ENCODE peak calls at places on chromosomes 6 and 20, in four cellular contexts. M is mucosa of descending colon, I is upper lobe of left lung, C is cardiac muscle cell. Y is an unnamed sample.

GRCh38 chr20:32607324-32607723 is 22.2 kb upstream of the NOL4L start:
- DNase-seq in M (no peak), I (no peak), C (no peak), Y (no peak)

GRCh38 chr20:1269850-1270249 is 3.8 kb downstream of the SNPH start:
- DNase-seq in M (no peak), I (no peak), C (no peak), Y (no peak)

GRCh38 chr6:144581807-144582537 is 296.8 kb downstream of the UTRN start:
- DNase-seq in M (peak; percentile 61), I (no peak), C (peak; percentile 41), Y (no peak)

GRCh38 chr6:37551002-37551401 is 51.3 kb upstream of the CCDC167 start:
- DNase-seq in M (no peak), I (no peak), C (no peak), Y (no peak)

GRCh38 chr6:159828074-159828473 is 28.0 kb downstream of the PNLDC1 start:
- DNase-seq in M (no peak), I (no peak), C (peak; percentile 25), Y (no peak)

GRCh38 chr6:21277601-21278043 is 315.9 kb upstream of the SOX4 start:
- DNase-seq in M (no peak), I (no peak), C (no peak), Y (no peak)

GRCh38 chr6:166629628-166630027 is 2.6 kb upstream of the RPS6KA2 start:
- DNase-seq in M (no peak), I (no peak), C (peak; percentile 57), Y (no peak)

GRCh38 chr20:43752561-43753301 is 25.9 kb upstream of the GTSF1L start:
- DNase-seq in M (peak; percentile 45), I (no peak), C (peak; percentile 94), Y (peak; percentile 30)

GRCh38 chr20:25686081-25687077 is 10.3 kb downstream of the ZNF337 start:
- DNase-seq in M (no peak), I (no peak), C (no peak), Y (no peak)

GRCh38 chr20:63095718-63096654 is 89.2 kb upstream of the BHLHE23 start:
- DNase-seq in M (no peak), I (no peak), C (no peak), Y (peak; percentile 3)

GRCh38 chr6:7542878-7543394 is 1.5 kb downstream of the DSP start:
- DNase-seq in M (peak; percentile 86), I (no peak), C (peak; percentile 26), Y (peak; percentile 87)

GRCh38 chr6:113813207-113813606 is 43.9 kb upstream of the MARCKS start:
- DNase-seq in M (no peak), I (no peak), C (peak; percentile 78), Y (no peak)

GRCh38 chr6:65852369-65852852 is 145.4 kb upstream of the EYS start:
- DNase-seq in M (no peak), I (no peak), C (no peak), Y (no peak)

GRCh38 chr20:35307666-35308653 is 15.7 kb upstream of the FAM83C start:
- DNase-seq in M (no peak), I (peak; percentile 81), C (peak; percentile 73), Y (no peak)

GRCh38 chr6:81950877-81951276 is 198.4 kb upstream of the TENT5A start:
- DNase-seq in M (no peak), I (no peak), C (no peak), Y (no peak)

GRCh38 chr6:163897669-163898068 is 483.2 kb downstream of the QKI start:
- DNase-seq in M (no peak), I (no peak), C (no peak), Y (no peak)

GRCh38 chr6:139027620-139028182 is 844 bp upstream of the ABRACL start:
- DNase-seq in M (peak; percentile 51), I (no peak), C (peak; percentile 40), Y (no peak)

GRCh38 chr6:141269684-141270083 is 863.0 kb upstream of the GJE1 start:
- DNase-seq in M (no peak), I (no peak), C (no peak), Y (no peak)

GRCh38 chr20:10419550-10420133 is 14.4 kb downstream of the MKKS start:
- DNase-seq in M (no peak), I (no peak), C (no peak), Y (no peak)

GRCh38 chr6:159646731-159647130 is 46.3 kb downstream of the SOD2 start:
- DNase-seq in M (no peak), I (no peak), C (peak; percentile 63), Y (no peak)

GRCh38 chr6:40480678-40481077 is 106.5 kb downstream of the LRFN2 start:
- DNase-seq in M (no peak), I (no peak), C (no peak), Y (no peak)

GRCh38 chr6:158028421-158028820 is 46.8 kb downstream of the SYNJ2 start:
- DNase-seq in M (no peak), I (no peak), C (no peak), Y (no peak)

GRCh38 chr6:3259491-3259958 is 778 bp downstream of the PSMG4 start:
- DNase-seq in M (peak; percentile 56), I (no peak), C (peak; percentile 31), Y (peak; percentile 57)

GRCh38 chr6:154448448-154449096 is 61.9 kb downstream of the CNKSR3 start:
- DNase-seq in M (peak; percentile 39), I (no peak), C (peak; percentile 76), Y (no peak)

GRCh38 chr6:143744593-143745151 is 66.9 kb downstream of the PHACTR2 start:
- DNase-seq in M (peak; percentile 69), I (no peak), C (no peak), Y (no peak)

DNA sequence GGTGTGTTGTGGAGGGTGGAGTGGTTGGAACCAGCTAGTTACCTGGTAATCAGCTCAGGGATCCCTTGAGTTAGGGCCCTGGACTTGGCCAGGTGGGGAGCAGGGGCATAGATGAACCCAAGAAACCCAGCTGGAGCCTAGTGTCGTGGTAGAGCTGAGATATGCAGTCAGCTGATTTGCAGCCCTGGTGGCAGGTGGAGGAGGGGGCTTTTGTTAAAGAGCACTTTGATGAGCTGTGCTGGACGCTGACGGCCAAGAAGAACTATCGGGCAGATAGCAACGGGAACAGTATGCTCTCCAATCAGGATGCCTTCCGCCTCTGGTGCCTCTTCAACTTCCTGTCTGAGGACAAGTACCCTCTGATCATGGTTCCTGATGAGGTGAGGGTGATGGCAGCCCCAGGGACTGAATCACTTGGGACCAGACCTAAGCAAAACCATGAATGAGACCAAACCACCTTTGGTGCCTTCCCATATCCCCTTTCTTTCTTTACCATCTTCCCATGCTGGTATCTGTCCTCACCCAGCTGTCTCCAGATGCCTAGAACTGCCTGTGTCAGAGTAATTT is 12.7 kb downstream of the DEF6 start:
- DNase-seq in M (no peak), I (no peak), C (no peak), Y (no peak)
- H3K4me1 ChIP-seq in M (no peaks in the 10 kb centered on the region), I (peaks cover 15% of the 10 kb centered on the region), C (no peaks in the 10 kb centered on the region), Y (no peaks in the 10 kb centered on the region)

DNA sequence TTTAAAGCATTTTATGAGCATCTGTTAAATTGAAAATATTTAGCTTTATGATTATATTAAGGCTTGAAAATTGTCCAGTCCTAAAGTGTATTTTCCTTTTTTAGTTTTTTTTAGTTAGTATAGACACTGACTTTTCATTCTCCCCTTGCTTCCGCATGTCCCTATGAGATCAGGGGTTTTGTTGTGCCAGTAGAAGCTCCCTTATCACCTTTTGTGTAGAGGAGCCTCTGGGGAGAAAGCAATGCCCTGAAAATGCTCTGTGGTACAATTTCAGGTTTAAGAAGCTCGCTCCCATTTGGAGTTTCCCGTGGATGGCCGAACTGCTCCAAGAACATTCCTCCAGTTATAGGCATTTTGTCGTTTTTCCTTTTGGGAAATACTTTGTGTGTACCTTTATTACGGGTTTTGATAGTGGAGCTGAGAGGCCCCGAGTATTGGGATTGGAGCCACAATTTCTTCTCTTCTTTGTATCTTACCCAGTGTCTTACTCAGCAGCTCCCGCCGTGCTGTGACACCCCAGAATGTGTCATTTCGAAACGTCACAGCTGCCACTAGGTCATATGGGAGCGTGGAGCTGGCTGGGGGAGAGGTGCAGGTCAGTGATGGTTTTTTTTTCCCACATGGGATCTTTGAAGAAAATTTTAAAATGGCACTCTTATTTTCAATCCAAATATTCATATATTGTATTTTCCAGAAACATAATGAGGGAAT is 49.9 kb downstream of the RPRD1B start:
- DNase-seq in M (no peak), I (no peak), C (peak; percentile 29), Y (peak; percentile 67)
- H3K4me1 ChIP-seq in M (no peaks in the 10 kb centered on the region), I (peaks cover 26% of the 10 kb centered on the region), C (peaks cover 37% of the 10 kb centered on the region), Y (peaks cover 7% of the 10 kb centered on the region)

DNA sequence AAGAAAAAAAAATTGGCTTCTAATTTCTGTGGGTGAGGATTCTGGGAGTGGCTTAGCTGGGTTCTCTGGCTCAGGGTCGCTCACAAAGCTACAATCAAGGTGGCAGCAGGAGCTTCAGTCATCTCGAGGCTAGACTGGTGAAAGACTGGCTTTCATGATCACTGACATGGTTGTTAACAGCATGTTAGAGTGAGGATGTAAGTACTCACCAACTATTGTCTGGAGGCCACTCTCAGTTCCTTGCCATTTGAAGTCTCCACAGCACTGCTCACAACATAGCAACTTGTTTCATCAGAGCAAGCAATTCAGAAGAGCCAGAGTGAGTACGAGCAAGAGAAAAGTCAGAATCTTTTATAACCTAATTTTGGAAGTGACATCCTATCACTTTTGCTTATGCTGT is 145.7 kb upstream of the PRSS16 start:
- DNase-seq in M (no peak), I (no peak), C (no peak), Y (no peak)
- H3K4me1 ChIP-seq in M (no peaks in the 10 kb centered on the region), I (peaks cover 3% of the 10 kb centered on the region), C (no peaks in the 10 kb centered on the region), Y (no peaks in the 10 kb centered on the region)

GRCh38 chr20:37294262-37294981 is 5.0 kb downstream of the MANBAL start:
- DNase-seq in M (no peak), I (no peak), C (peak; percentile 41), Y (no peak)
- H3K4me1 ChIP-seq in M (peaks cover 21% of the 10 kb centered on the region), I (peaks cover 44% of the 10 kb centered on the region), C (peaks cover 20% of the 10 kb centered on the region), Y (peaks cover 26% of the 10 kb centered on the region)